ENCODE peak calls at places on chromosomes 2 and 18, in four cellular contexts. J is ELR, R is mucosa of gallbladder, Y is iPS-NIHi11. N is an unnamed sample.

GRCh38 chr2:176056411-176056810 is 27.4 kb downstream of the EVX2 start:
- DNase-seq in J (peak; percentile 17), Y (no peak), R (no peak), N (no peak)

GRCh38 chr18:49704334-49704733 is 109.0 kb downstream of the ACAA2 start:
- DNase-seq in J (no peak), Y (no peak), R (no peak), N (no peak)

GRCh38 chr18:11785444-11786055 is 65.7 kb upstream of the CHMP1B start:
- DNase-seq in J (no peak), Y (peak; percentile 76), R (no peak), N (no peak)

GRCh38 chr18:46481048-46481846 is 175.8 kb downstream of the LOXHD1 start:
- DNase-seq in J (peak; percentile 55), Y (peak; percentile 63), R (peak; percentile 46), N (peak; percentile 34)

GRCh38 chr18:26511339-26512071 is 36.8 kb downstream of the KCTD1 start:
- DNase-seq in Y (no peak), R (no peak), J (no peak), N (no peak)

GRCh38 chr18:51525453-51526225 is 328.2 kb upstream of the MEX3C start:
- DNase-seq in J (no peak), R (no peak), Y (no peak), N (no peak)

GRCh38 chr2:70083344-70084156 is 3.7 kb upstream of the PCBP1 start:
- DNase-seq in R (no peak), Y (no peak), J (peak; percentile 95), N (peak; percentile 66)

GRCh38 chr18:32010124-32010745 is 8.4 kb upstream of the RNF125 start:
- DNase-seq in R (no peak), J (peak; percentile 10), Y (no peak), N (no peak)

GRCh38 chr2:22995576-22995975 is 389.4 kb upstream of the KLHL29 start:
- DNase-seq in R (no peak), Y (no peak), J (no peak), N (no peak)

GRCh38 chr18:23872701-23873550 is 141.6 kb upstream of the TTC39C start:
- DNase-seq in R (peak; percentile 61), J (no peak), Y (peak; percentile 41), N (no peak)

GRCh38 chr2:71060871-71061270 is 7.6 kb upstream of the NAGK start:
- DNase-seq in R (peak; percentile 19), Y (no peak), J (no peak), N (no peak)

GRCh38 chr2:10097352-10098148 is 17.3 kb upstream of the CYS1 start:
- DNase-seq in R (peak; percentile 62), J (peak; percentile 71), Y (peak; percentile 93), N (no peak)

GRCh38 chr18:13452851-13453524 is 234.4 kb downstream of the LDLRAD4 start:
- DNase-seq in Y (no peak), J (no peak), R (no peak), N (no peak)

GRCh38 chr2:39947294-39948015 is 168.4 kb upstream of the THUMPD2 start:
- DNase-seq in J (no peak), Y (no peak), R (no peak), N (no peak)

GRCh38 chr2:88638123-88638650 is 10.9 kb upstream of the EIF2AK3 start:
- DNase-seq in Y (no peak), J (no peak), R (no peak), N (no peak)

GRCh38 chr18:25732862-25733261 is 357.6 kb downstream of the SS18 start:
- DNase-seq in Y (no peak), R (no peak), J (no peak), N (no peak)

GRCh38 chr2:185625604-185626003 is 113.0 kb upstream of the FSIP2 start:
- DNase-seq in J (no peak), Y (no peak), R (no peak), N (no peak)

N was measured in stimulated activated naive B cell treated with anti-CD40 and anti-IgM and Interleukin-4, amounts not matched to agents 10 μg/mL and 1 μg/mL and 100 μg/mL, for 72 hours.